ENCODE peak calls at places on chromosomes 7 and 10, in nine cellular contexts. U, M, E, H, C, J, V, W and Y are unnamed samples.

GRCh38 chr7:4072161-4072925 is 609.8 kb upstream of the FOXK1 start:
- DNase-seq in U (no peak), M (no peak), E (no peak), H (no peak), C (no peak), J (no peak), V (no peak), W (no peak), Y (no peak)

GRCh38 chr7:2660359-2661095 is 27.5 kb upstream of the AMZ1 start:
- DNase-seq in U (no peak), M (no peak), E (no peak), H (no peak), C (no peak), J (no peak), V (no peak), W (no peak), Y (no peak)

GRCh38 chr7:75943864-75944263 is 28.9 kb downstream of the POR start:
- DNase-seq in U (no peak), M (no peak), E (no peak), H (no peak), C (no peak), J (no peak), V (no peak), W (no peak), Y (no peak)

GRCh38 chr7:44383566-44383965 is 58.2 kb upstream of the CAMK2B start:
- DNase-seq in U (no peak), M (no peak), E (no peak), H (no peak), C (no peak), J (no peak), V (peak; percentile 4), W (peak; percentile 21), Y (no peak)

GRCh38 chr10:1571587-1572237 is 165.6 kb downstream of the ADARB2 start:
- DNase-seq in U (no peak), M (no peak), E (no peak), H (no peak), C (no peak), J (no peak), V (no peak), W (no peak), Y (no peak)

GRCh38 chr7:158856883-158857668 is 718 bp downstream of the DYNC2I1 start:
- DNase-seq in U (no peak), M (no peak), E (no peak), H (no peak), C (no peak), J (no peak), V (no peak), W (no peak), Y (no peak)

GRCh38 chr7:31092606-31093005 is 40.5 kb downstream of the ADCYAP1R1 start:
- DNase-seq in U (no peak), M (no peak), E (no peak), H (no peak), C (no peak), J (no peak), V (no peak), W (no peak), Y (no peak)

GRCh38 chr10:33777223-33777622 is 442.8 kb upstream of the NRP1 start:
- DNase-seq in U (no peak), M (no peak), E (no peak), H (no peak), C (no peak), J (no peak), V (no peak), W (no peak), Y (no peak)

GRCh38 chr10:79150444-79150754 is 81.6 kb downstream of the ZMIZ1 start:
- DNase-seq in U (no peak), M (no peak), E (no peak), H (no peak), C (no peak), J (no peak), V (no peak), W (no peak), Y (no peak)

GRCh38 chr7:7159063-7159645 is 23.2 kb upstream of the C1GALT1 start:
- DNase-seq in U (no peak), M (no peak), E (no peak), H (no peak), C (peak; percentile 8), J (no peak), V (no peak), W (no peak), Y (no peak)